ENCODE peak calls at places on chromosomes 13 and 19, in eight cellular contexts. V, J, B, M, P, T, S and L are unnamed samples.

GRCh38 chr13:66567899-66568612 is 662.1 kb downstream of the PCDH9 start:
- DNase-seq in T (no peak), M (no peak), V (no peak), B (no peak), J (no peak), P (no peak), S (no peak), L (no peak)

GRCh38 chr19:48992571-48993174 is 436 bp downstream of the GYS1 start:
- DNase-seq in S (peak; percentile 29), P (no peak), V (peak; percentile 42), B (peak; percentile 6), J (no peak), T (no peak), M (no peak), L (no peak)

GRCh38 chr19:5762608-5763217 is 21.8 kb downstream of the PRR22 start:
- DNase-seq in T (no peak), P (no peak), V (no peak), M (no peak), J (no peak), S (no peak), B (no peak), L (no peak)

GRCh38 chr19:10352764-10353671 is 13.6 kb upstream of the ICAM3 start:
- DNase-seq in J (no peak), P (no peak), V (no peak), S (no peak), M (no peak), B (no peak), T (no peak), L (peak; percentile 64)

GRCh38 chr19:51071006-51071405 is 6.1 kb upstream of the KLK13 start:
- DNase-seq in S (no peak), B (no peak), P (no peak), J (no peak), M (no peak), T (no peak), V (no peak), L (no peak)

GRCh38 chr19:11737964-11738745 is 591 bp downstream of the ZNF823 start:
- DNase-seq in J (peak; percentile 47), B (peak; percentile 10), M (peak; percentile 17), S (peak; percentile 52), T (no peak), P (no peak), V (peak; percentile 35), L (no peak)

GRCh38 chr19:34232566-34233481 is 21.5 kb upstream of the GARRE1 start:
- DNase-seq in S (no peak), P (peak; percentile 69), J (peak; percentile 36), B (no peak), V (peak; percentile 66), M (peak; percentile 16), T (no peak), L (peak; percentile 52)

GRCh38 chr19:40613669-40614594 is 12.8 kb downstream of the LTBP4 start:
- DNase-seq in S (peak; percentile 90), T (peak; percentile 37), V (no peak), B (no peak), J (peak; percentile 89), M (no peak), P (peak; percentile 34), L (peak; percentile 79)

GRCh38 chr19:10567696-10568443 is 909 bp downstream of the CDKN2D start:
- DNase-seq in V (no peak), T (peak; percentile 16), S (peak; percentile 33), P (no peak), M (no peak), B (no peak), J (peak; percentile 40), L (no peak)